ENCODE peak calls at places on chromosomes 13 and 19, in seven cellular contexts. One of them, this sample, is unnamed.

GRCh38 chr13:78022164-78022877 is 103.7 kb upstream of the EDNRB start:
- DNase-seq in progenitor cell of endocrine pancreas: no peak
- DNase-seq in neural progenitor cell: no peak
- DNase-seq in cardiac septum: no peak
- DNase-seq in glutamatergic neuron: no peak
- DNase-seq in fibroblast of pulmonary artery: peak
- DNase-seq in neural crest cell: no peak
- DNase-seq in this sample: no peak

GRCh38 chr13:79525458-79525857 is 44.5 kb downstream of the NDFIP2 start:
- DNase-seq in cardiac septum: no peak
- DNase-seq in glutamatergic neuron: no peak
- DNase-seq in fibroblast of pulmonary artery: peak
- DNase-seq in neural crest cell: no peak
- DNase-seq in neural progenitor cell: no peak
- DNase-seq in progenitor cell of endocrine pancreas: no peak
- DNase-seq in this sample: no peak

GRCh38 chr13:50914848-50915247 is 5.3 kb downstream of the RNASEH2B start:
- DNase-seq in neural crest cell: no peak
- DNase-seq in cardiac septum: no peak
- DNase-seq in progenitor cell of endocrine pancreas: no peak
- DNase-seq in fibroblast of pulmonary artery: peak
- DNase-seq in neural progenitor cell: no peak
- DNase-seq in glutamatergic neuron: no peak
- DNase-seq in this sample: no peak

GRCh38 chr19:48926909-48927308 is 6.6 kb upstream of the DHDH start:
- DNase-seq in glutamatergic neuron: no peak
- DNase-seq in neural crest cell: no peak
- DNase-seq in progenitor cell of endocrine pancreas: no peak
- DNase-seq in fibroblast of pulmonary artery: peak
- DNase-seq in neural progenitor cell: no peak
- DNase-seq in cardiac septum: no peak
- DNase-seq in this sample: no peak

GRCh38 chr13:46663644-46664043 is 110.7 kb downstream of the LRCH1 start:
- DNase-seq in neural progenitor cell: no peak
- DNase-seq in cardiac septum: no peak
- DNase-seq in fibroblast of pulmonary artery: no peak
- DNase-seq in glutamatergic neuron: no peak
- DNase-seq in progenitor cell of endocrine pancreas: no peak
- DNase-seq in neural crest cell: no peak
- DNase-seq in this sample: no peak

GRCh38 chr19:4224470-4224869 is 4.9 kb upstream of the EBI3 start:
- DNase-seq in glutamatergic neuron: peak
- DNase-seq in fibroblast of pulmonary artery: no peak
- DNase-seq in neural progenitor cell: no peak
- DNase-seq in neural crest cell: no peak
- DNase-seq in progenitor cell of endocrine pancreas: no peak
- DNase-seq in cardiac septum: no peak
- DNase-seq in this sample: no peak

GRCh38 chr13:51821666-51822065 is 17.7 kb upstream of the DHRS12 start:
- DNase-seq in cardiac septum: peak
- DNase-seq in progenitor cell of endocrine pancreas: no peak
- DNase-seq in neural progenitor cell: no peak
- DNase-seq in fibroblast of pulmonary artery: no peak
- DNase-seq in glutamatergic neuron: no peak
- DNase-seq in neural crest cell: no peak
- DNase-seq in this sample: no peak

GRCh38 chr19:49749055-49749716 is 13.9 kb downstream of the TSKS start:
- DNase-seq in progenitor cell of endocrine pancreas: no peak
- DNase-seq in neural crest cell: no peak
- DNase-seq in neural progenitor cell: no peak
- DNase-seq in cardiac septum: no peak
- DNase-seq in glutamatergic neuron: no peak
- DNase-seq in fibroblast of pulmonary artery: peak
- DNase-seq in this sample: no peak

GRCh38 chr13:25687622-25688225 is 315.9 kb downstream of the ATP8A2 start:
- DNase-seq in glutamatergic neuron: no peak
- DNase-seq in progenitor cell of endocrine pancreas: no peak
- DNase-seq in neural progenitor cell: no peak
- DNase-seq in cardiac septum: no peak
- DNase-seq in fibroblast of pulmonary artery: peak
- DNase-seq in neural crest cell: no peak
- DNase-seq in this sample: no peak

GRCh38 chr13:94162289-94162688 is 317.2 kb downstream of the DCT start:
- DNase-seq in progenitor cell of endocrine pancreas: no peak
- DNase-seq in fibroblast of pulmonary artery: no peak
- DNase-seq in cardiac septum: no peak
- DNase-seq in glutamatergic neuron: no peak
- DNase-seq in neural progenitor cell: no peak
- DNase-seq in neural crest cell: no peak
- DNase-seq in this sample: no peak

GRCh38 chr19:41999071-41999877 is 5.2 kb upstream of the ATP1A3 start:
- DNase-seq in progenitor cell of endocrine pancreas: no peak
- DNase-seq in fibroblast of pulmonary artery: no peak
- DNase-seq in cardiac septum: no peak
- DNase-seq in glutamatergic neuron: peak
- DNase-seq in neural progenitor cell: peak
- DNase-seq in neural crest cell: no peak
- DNase-seq in this sample: peak

GRCh38 chr13:30453727-30454126 is 12.0 kb downstream of the HMGB1 start:
- DNase-seq in cardiac septum: no peak
- DNase-seq in glutamatergic neuron: no peak
- DNase-seq in fibroblast of pulmonary artery: peak
- DNase-seq in progenitor cell of endocrine pancreas: no peak
- DNase-seq in neural progenitor cell: no peak
- DNase-seq in neural crest cell: no peak
- DNase-seq in this sample: no peak

GRCh38 chr13:97911311-97912138 is 42.0 kb upstream of the IPO5 start:
- DNase-seq in glutamatergic neuron: peak
- DNase-seq in progenitor cell of endocrine pancreas: no peak
- DNase-seq in cardiac septum: no peak
- DNase-seq in neural progenitor cell: peak
- DNase-seq in neural crest cell: no peak
- DNase-seq in fibroblast of pulmonary artery: no peak
- DNase-seq in this sample: peak

GRCh38 chr13:42094641-42095040 is 46.2 kb downstream of the DGKH start:
- DNase-seq in cardiac septum: no peak
- DNase-seq in neural progenitor cell: no peak
- DNase-seq in fibroblast of pulmonary artery: no peak
- DNase-seq in neural crest cell: no peak
- DNase-seq in glutamatergic neuron: no peak
- DNase-seq in progenitor cell of endocrine pancreas: no peak
- DNase-seq in this sample: no peak

GRCh38 chr13:29594310-29594709 is 1.2 kb downstream of the SLC7A1 start:
- DNase-seq in cardiac septum: no peak
- DNase-seq in fibroblast of pulmonary artery: peak
- DNase-seq in glutamatergic neuron: peak
- DNase-seq in neural crest cell: peak
- DNase-seq in progenitor cell of endocrine pancreas: no peak
- DNase-seq in neural progenitor cell: peak
- DNase-seq in this sample: peak

GRCh38 chr19:35641515-35642151 is at the start of gene ETV2:
- DNase-seq in neural progenitor cell: peak
- DNase-seq in cardiac septum: no peak
- DNase-seq in glutamatergic neuron: no peak
- DNase-seq in neural crest cell: peak
- DNase-seq in fibroblast of pulmonary artery: peak
- DNase-seq in progenitor cell of endocrine pancreas: no peak
- DNase-seq in this sample: peak

GRCh38 chr13:111632906-111633305 is 312.5 kb downstream of the TEX29 start:
- DNase-seq in cardiac septum: no peak
- DNase-seq in progenitor cell of endocrine pancreas: no peak
- DNase-seq in glutamatergic neuron: no peak
- DNase-seq in neural crest cell: no peak
- DNase-seq in neural progenitor cell: peak
- DNase-seq in fibroblast of pulmonary artery: no peak
- DNase-seq in this sample: no peak

GRCh38 chr13:32125221-32125621 is 93.6 kb downstream of the FRY start:
- DNase-seq in fibroblast of pulmonary artery: peak
- DNase-seq in neural progenitor cell: no peak
- DNase-seq in neural crest cell: no peak
- DNase-seq in cardiac septum: no peak
- DNase-seq in glutamatergic neuron: no peak
- DNase-seq in progenitor cell of endocrine pancreas: no peak
- DNase-seq in this sample: no peak

GRCh38 chr13:102563267-102563666 is 33.5 kb upstream of the TPP2 start:
- DNase-seq in neural crest cell: no peak
- DNase-seq in cardiac septum: no peak
- DNase-seq in progenitor cell of endocrine pancreas: no peak
- DNase-seq in glutamatergic neuron: no peak
- DNase-seq in neural progenitor cell: no peak
- DNase-seq in fibroblast of pulmonary artery: no peak
- DNase-seq in this sample: no peak

GRCh38 chr13:78589206-78589605 is 14.1 kb downstream of the POU4F1 start:
- DNase-seq in progenitor cell of endocrine pancreas: peak
- DNase-seq in glutamatergic neuron: no peak
- DNase-seq in neural progenitor cell: peak
- DNase-seq in cardiac septum: no peak
- DNase-seq in neural crest cell: peak
- DNase-seq in fibroblast of pulmonary artery: peak
- DNase-seq in this sample: no peak